ENCODE peak calls at places on chromosomes 2 and 18, in eight cellular contexts. One of them, this sample, is unnamed.

GRCh38 chr2:237405605-237406004 is 8.4 kb downstream of the COL6A3 start:
- DNase-seq in left cardiac atrium: no peak
- DNase-seq in activated CD8-positive, alpha-beta memory T cell treated with anti-CD3 and anti-CD28 coated beads for 1 hour: no peak
- DNase-seq in SW 1271: no peak
- DNase-seq in NCI-H774: no peak
- DNase-seq in HT-29: no peak
- DNase-seq in NCI-H510A treated with DMSO at 0.1 percent for 48 hours: no peak
- DNase-seq in right cardiac atrium: no peak
- DNase-seq in this sample: no peak

GRCh38 chr2:235453605-235454151 is 40.2 kb upstream of the AGAP1 start:
- DNase-seq in left cardiac atrium: no peak
- DNase-seq in activated CD8-positive, alpha-beta memory T cell treated with anti-CD3 and anti-CD28 coated beads for 1 hour: no peak
- DNase-seq in SW 1271: no peak
- DNase-seq in NCI-H774: no peak
- DNase-seq in HT-29: no peak
- DNase-seq in NCI-H510A treated with DMSO at 0.1 percent for 48 hours: no peak
- DNase-seq in right cardiac atrium: no peak
- DNase-seq in this sample: no peak

GRCh38 chr2:207531024-207531411 is 1.3 kb downstream of the CREB1 start:
- DNase-seq in left cardiac atrium: no peak
- DNase-seq in activated CD8-positive, alpha-beta memory T cell treated with anti-CD3 and anti-CD28 coated beads for 1 hour: no peak
- DNase-seq in SW 1271: no peak
- DNase-seq in NCI-H774: no peak
- DNase-seq in HT-29: peak
- DNase-seq in NCI-H510A treated with DMSO at 0.1 percent for 48 hours: peak
- DNase-seq in right cardiac atrium: no peak
- DNase-seq in this sample: no peak

GRCh38 chr2:85584857-85585780 is 888 bp downstream of the VAMP5 start:
- DNase-seq in left cardiac atrium: peak
- DNase-seq in activated CD8-positive, alpha-beta memory T cell treated with anti-CD3 and anti-CD28 coated beads for 1 hour: no peak
- DNase-seq in SW 1271: peak
- DNase-seq in NCI-H774: no peak
- DNase-seq in HT-29: peak
- DNase-seq in NCI-H510A treated with DMSO at 0.1 percent for 48 hours: no peak
- DNase-seq in right cardiac atrium: peak
- DNase-seq in this sample: peak

GRCh38 chr2:190682168-190682567 is 33.3 kb downstream of the NAB1 start:
- DNase-seq in left cardiac atrium: no peak
- DNase-seq in activated CD8-positive, alpha-beta memory T cell treated with anti-CD3 and anti-CD28 coated beads for 1 hour: no peak
- DNase-seq in SW 1271: peak
- DNase-seq in NCI-H774: no peak
- DNase-seq in HT-29: no peak
- DNase-seq in NCI-H510A treated with DMSO at 0.1 percent for 48 hours: no peak
- DNase-seq in right cardiac atrium: no peak
- DNase-seq in this sample: no peak

GRCh38 chr2:51368250-51368649 is 336.3 kb upstream of the NRXN1 start:
- DNase-seq in left cardiac atrium: no peak
- DNase-seq in activated CD8-positive, alpha-beta memory T cell treated with anti-CD3 and anti-CD28 coated beads for 1 hour: no peak
- DNase-seq in SW 1271: no peak
- DNase-seq in NCI-H774: no peak
- DNase-seq in HT-29: no peak
- DNase-seq in NCI-H510A treated with DMSO at 0.1 percent for 48 hours: peak
- DNase-seq in right cardiac atrium: no peak
- DNase-seq in this sample: no peak

GRCh38 chr2:3785220-3785889 is 82.0 kb downstream of the DCDC2C start:
- DNase-seq in left cardiac atrium: no peak
- DNase-seq in activated CD8-positive, alpha-beta memory T cell treated with anti-CD3 and anti-CD28 coated beads for 1 hour: no peak
- DNase-seq in SW 1271: no peak
- DNase-seq in NCI-H774: no peak
- DNase-seq in HT-29: peak
- DNase-seq in NCI-H510A treated with DMSO at 0.1 percent for 48 hours: no peak
- DNase-seq in right cardiac atrium: no peak
- DNase-seq in this sample: no peak

GRCh38 chr2:199693861-199694260 is 157.1 kb downstream of the FTCDNL1 start:
- DNase-seq in left cardiac atrium: no peak
- DNase-seq in activated CD8-positive, alpha-beta memory T cell treated with anti-CD3 and anti-CD28 coated beads for 1 hour: no peak
- DNase-seq in SW 1271: no peak
- DNase-seq in NCI-H774: no peak
- DNase-seq in HT-29: no peak
- DNase-seq in NCI-H510A treated with DMSO at 0.1 percent for 48 hours: no peak
- DNase-seq in right cardiac atrium: no peak
- DNase-seq in this sample: no peak

GRCh38 chr2:205714058-205714776 is 31.9 kb downstream of the NRP2 start:
- DNase-seq in left cardiac atrium: no peak
- DNase-seq in activated CD8-positive, alpha-beta memory T cell treated with anti-CD3 and anti-CD28 coated beads for 1 hour: no peak
- DNase-seq in SW 1271: no peak
- DNase-seq in NCI-H774: no peak
- DNase-seq in HT-29: no peak
- DNase-seq in NCI-H510A treated with DMSO at 0.1 percent for 48 hours: no peak
- DNase-seq in right cardiac atrium: no peak
- DNase-seq in this sample: no peak

GRCh38 chr2:71637168-71637567 is 183.8 kb downstream of the DYSF start:
- DNase-seq in left cardiac atrium: no peak
- DNase-seq in activated CD8-positive, alpha-beta memory T cell treated with anti-CD3 and anti-CD28 coated beads for 1 hour: no peak
- DNase-seq in SW 1271: no peak
- DNase-seq in NCI-H774: no peak
- DNase-seq in HT-29: no peak
- DNase-seq in NCI-H510A treated with DMSO at 0.1 percent for 48 hours: no peak
- DNase-seq in right cardiac atrium: no peak
- DNase-seq in this sample: no peak

GRCh38 chr2:179770029-179770428 is 91.4 kb downstream of the ZNF385B start:
- DNase-seq in left cardiac atrium: no peak
- DNase-seq in activated CD8-positive, alpha-beta memory T cell treated with anti-CD3 and anti-CD28 coated beads for 1 hour: no peak
- DNase-seq in SW 1271: no peak
- DNase-seq in NCI-H774: no peak
- DNase-seq in HT-29: no peak
- DNase-seq in NCI-H510A treated with DMSO at 0.1 percent for 48 hours: no peak
- DNase-seq in right cardiac atrium: no peak
- DNase-seq in this sample: no peak

GRCh38 chr2:238099709-238100048 is 461 bp upstream of the ESPNL start:
- DNase-seq in left cardiac atrium: no peak
- DNase-seq in activated CD8-positive, alpha-beta memory T cell treated with anti-CD3 and anti-CD28 coated beads for 1 hour: no peak
- DNase-seq in SW 1271: no peak
- DNase-seq in NCI-H774: no peak
- DNase-seq in HT-29: no peak
- DNase-seq in NCI-H510A treated with DMSO at 0.1 percent for 48 hours: no peak
- DNase-seq in right cardiac atrium: no peak
- DNase-seq in this sample: no peak

GRCh38 chr18:7946724-7947377 is 379.7 kb downstream of the PTPRM start:
- DNase-seq in left cardiac atrium: peak
- DNase-seq in activated CD8-positive, alpha-beta memory T cell treated with anti-CD3 and anti-CD28 coated beads for 1 hour: no peak
- DNase-seq in SW 1271: no peak
- DNase-seq in NCI-H774: peak
- DNase-seq in HT-29: peak
- DNase-seq in NCI-H510A treated with DMSO at 0.1 percent for 48 hours: peak
- DNase-seq in right cardiac atrium: peak
- DNase-seq in this sample: no peak

GRCh38 chr2:14633031-14633430 is 514 bp downstream of the LRATD1 start:
- DNase-seq in left cardiac atrium: no peak
- DNase-seq in activated CD8-positive, alpha-beta memory T cell treated with anti-CD3 and anti-CD28 coated beads for 1 hour: no peak
- DNase-seq in SW 1271: no peak
- DNase-seq in NCI-H774: peak
- DNase-seq in HT-29: no peak
- DNase-seq in NCI-H510A treated with DMSO at 0.1 percent for 48 hours: no peak
- DNase-seq in right cardiac atrium: peak
- DNase-seq in this sample: no peak

GRCh38 chr18:50203801-50204604 is 9.1 kb upstream of the MYO5B start:
- DNase-seq in left cardiac atrium: no peak
- DNase-seq in activated CD8-positive, alpha-beta memory T cell treated with anti-CD3 and anti-CD28 coated beads for 1 hour: no peak
- DNase-seq in SW 1271: no peak
- DNase-seq in NCI-H774: peak
- DNase-seq in HT-29: peak
- DNase-seq in NCI-H510A treated with DMSO at 0.1 percent for 48 hours: peak
- DNase-seq in right cardiac atrium: no peak
- DNase-seq in this sample: peak

GRCh38 chr2:30949435-30949834 is 142.2 kb upstream of the CAPN13 start:
- DNase-seq in left cardiac atrium: no peak
- DNase-seq in activated CD8-positive, alpha-beta memory T cell treated with anti-CD3 and anti-CD28 coated beads for 1 hour: no peak
- DNase-seq in SW 1271: no peak
- DNase-seq in NCI-H774: no peak
- DNase-seq in HT-29: no peak
- DNase-seq in NCI-H510A treated with DMSO at 0.1 percent for 48 hours: no peak
- DNase-seq in right cardiac atrium: no peak
- DNase-seq in this sample: no peak

GRCh38 chr2:169452080-169452479 is 27.2 kb upstream of the BBS5 start:
- DNase-seq in left cardiac atrium: no peak
- DNase-seq in activated CD8-positive, alpha-beta memory T cell treated with anti-CD3 and anti-CD28 coated beads for 1 hour: no peak
- DNase-seq in SW 1271: no peak
- DNase-seq in NCI-H774: no peak
- DNase-seq in HT-29: peak
- DNase-seq in NCI-H510A treated with DMSO at 0.1 percent for 48 hours: peak
- DNase-seq in right cardiac atrium: no peak
- DNase-seq in this sample: no peak

GRCh38 chr2:100011272-100011711 is 131.1 kb downstream of the AFF3 start:
- DNase-seq in left cardiac atrium: no peak
- DNase-seq in activated CD8-positive, alpha-beta memory T cell treated with anti-CD3 and anti-CD28 coated beads for 1 hour: no peak
- DNase-seq in SW 1271: no peak
- DNase-seq in NCI-H774: no peak
- DNase-seq in HT-29: no peak
- DNase-seq in NCI-H510A treated with DMSO at 0.1 percent for 48 hours: no peak
- DNase-seq in right cardiac atrium: no peak
- DNase-seq in this sample: no peak

GRCh38 chr18:74665346-74665745 is 67.7 kb downstream of the ZNF407 start:
- DNase-seq in left cardiac atrium: no peak
- DNase-seq in activated CD8-positive, alpha-beta memory T cell treated with anti-CD3 and anti-CD28 coated beads for 1 hour: no peak
- DNase-seq in SW 1271: no peak
- DNase-seq in NCI-H774: no peak
- DNase-seq in HT-29: no peak
- DNase-seq in NCI-H510A treated with DMSO at 0.1 percent for 48 hours: no peak
- DNase-seq in right cardiac atrium: no peak
- DNase-seq in this sample: no peak

GRCh38 chr2:220353897-220354296 is 726.5 kb downstream of the SLC4A3 start:
- DNase-seq in left cardiac atrium: no peak
- DNase-seq in activated CD8-positive, alpha-beta memory T cell treated with anti-CD3 and anti-CD28 coated beads for 1 hour: no peak
- DNase-seq in SW 1271: no peak
- DNase-seq in NCI-H774: no peak
- DNase-seq in HT-29: no peak
- DNase-seq in NCI-H510A treated with DMSO at 0.1 percent for 48 hours: no peak
- DNase-seq in right cardiac atrium: no peak
- DNase-seq in this sample: no peak

GRCh38 chr2:235968616-235969324 is 199.4 kb downstream of the GBX2 start:
- DNase-seq in left cardiac atrium: peak
- DNase-seq in activated CD8-positive, alpha-beta memory T cell treated with anti-CD3 and anti-CD28 coated beads for 1 hour: no peak
- DNase-seq in SW 1271: no peak
- DNase-seq in NCI-H774: no peak
- DNase-seq in HT-29: no peak
- DNase-seq in NCI-H510A treated with DMSO at 0.1 percent for 48 hours: peak
- DNase-seq in right cardiac atrium: peak
- DNase-seq in this sample: peak

GRCh38 chr2:86747708-86748627 is 27.9 kb downstream of the RMND5A start:
- DNase-seq in left cardiac atrium: no peak
- DNase-seq in activated CD8-positive, alpha-beta memory T cell treated with anti-CD3 and anti-CD28 coated beads for 1 hour: no peak
- DNase-seq in SW 1271: no peak
- DNase-seq in NCI-H774: peak
- DNase-seq in HT-29: no peak
- DNase-seq in NCI-H510A treated with DMSO at 0.1 percent for 48 hours: no peak
- DNase-seq in right cardiac atrium: no peak
- DNase-seq in this sample: no peak

GRCh38 chr2:147297820-147298219 is 547.0 kb upstream of the ACVR2A start:
- DNase-seq in left cardiac atrium: no peak
- DNase-seq in activated CD8-positive, alpha-beta memory T cell treated with anti-CD3 and anti-CD28 coated beads for 1 hour: no peak
- DNase-seq in SW 1271: no peak
- DNase-seq in NCI-H774: no peak
- DNase-seq in HT-29: no peak
- DNase-seq in NCI-H510A treated with DMSO at 0.1 percent for 48 hours: no peak
- DNase-seq in right cardiac atrium: no peak
- DNase-seq in this sample: no peak

GRCh38 chr18:12416108-12416729 is 8.5 kb downstream of the PRELID3A start:
- DNase-seq in left cardiac atrium: no peak
- DNase-seq in activated CD8-positive, alpha-beta memory T cell treated with anti-CD3 and anti-CD28 coated beads for 1 hour: no peak
- DNase-seq in SW 1271: no peak
- DNase-seq in NCI-H774: no peak
- DNase-seq in HT-29: no peak
- DNase-seq in NCI-H510A treated with DMSO at 0.1 percent for 48 hours: no peak
- DNase-seq in right cardiac atrium: no peak
- DNase-seq in this sample: no peak

GRCh38 chr18:35580748-35581534 is 599 bp upstream of the GALNT1 start:
- DNase-seq in left cardiac atrium: peak
- DNase-seq in activated CD8-positive, alpha-beta memory T cell treated with anti-CD3 and anti-CD28 coated beads for 1 hour: no peak
- DNase-seq in SW 1271: no peak
- DNase-seq in NCI-H774: peak
- DNase-seq in HT-29: peak
- DNase-seq in NCI-H510A treated with DMSO at 0.1 percent for 48 hours: peak
- DNase-seq in right cardiac atrium: peak
- DNase-seq in this sample: peak

GRCh38 chr18:34723143-34723542 is 13.0 kb downstream of the DTNA start:
- DNase-seq in left cardiac atrium: no peak
- DNase-seq in activated CD8-positive, alpha-beta memory T cell treated with anti-CD3 and anti-CD28 coated beads for 1 hour: no peak
- DNase-seq in SW 1271: no peak
- DNase-seq in NCI-H774: no peak
- DNase-seq in HT-29: no peak
- DNase-seq in NCI-H510A treated with DMSO at 0.1 percent for 48 hours: no peak
- DNase-seq in right cardiac atrium: no peak
- DNase-seq in this sample: no peak

GRCh38 chr2:190382851-190383250 is 25.3 kb upstream of the MFSD6 start:
- DNase-seq in left cardiac atrium: no peak
- DNase-seq in activated CD8-positive, alpha-beta memory T cell treated with anti-CD3 and anti-CD28 coated beads for 1 hour: no peak
- DNase-seq in SW 1271: peak
- DNase-seq in NCI-H774: peak
- DNase-seq in HT-29: peak
- DNase-seq in NCI-H510A treated with DMSO at 0.1 percent for 48 hours: peak
- DNase-seq in right cardiac atrium: no peak
- DNase-seq in this sample: peak